ENCODE peak calls at places on chromosomes 12 and 14, in five cellular contexts. Q is lung, F is Peyer's patch, J is GM23248, N is pancreas. T is an unnamed sample.

GRCh38 chr14:61319706-61320105 is 1.7 kb upstream of the PRKCH start:
- DNase-seq in N (no peak), Q (no peak), F (no peak), J (no peak), T (no peak)

GRCh38 chr12:100163416-100164152 is 20.9 kb upstream of the BLTP3B start:
- DNase-seq in J (peak; percentile 81), F (peak; percentile 84), Q (peak; percentile 81), N (peak; percentile 90), T (peak; percentile 44)

GRCh38 chr12:101356794-101357193 is 50.8 kb downstream of the ARL1 start:
- DNase-seq in Q (no peak), J (no peak), F (no peak), N (no peak), T (no peak)

GRCh38 chr14:64580451-64580850 is 30.7 kb downstream of the PPP1R36 start:
- DNase-seq in F (no peak), Q (no peak), J (peak; percentile 9), N (no peak), T (no peak)

GRCh38 chr12:113315358-113315757 is 19.6 kb downstream of the SLC8B1 start:
- DNase-seq in N (no peak), Q (no peak), J (no peak), F (no peak), T (no peak)

GRCh38 chr14:65439117-65439516 is 26.6 kb downstream of the FUT8 start:
- DNase-seq in N (no peak), J (no peak), Q (no peak), F (no peak), T (no peak)

GRCh38 chr14:69569859-69570258 is 4.8 kb downstream of the CCDC177 start:
- DNase-seq in F (no peak), J (no peak), N (no peak), Q (no peak), T (no peak)

GRCh38 chr14:100140452-100141132 is 18.9 kb downstream of the DEGS2 start:
- DNase-seq in Q (peak; percentile 56), J (no peak), F (peak; percentile 81), N (peak; percentile 55), T (no peak)

GRCh38 chr12:101939856-101940265 is 62.5 kb downstream of the DRAM1 start:
- DNase-seq in N (no peak), F (no peak), J (peak; percentile 91), Q (peak; percentile 60), T (no peak)

GRCh38 chr14:32932921-32933622 is 5.6 kb upstream of the NPAS3 start:
- DNase-seq in F (no peak), Q (no peak), N (peak; percentile 75), J (no peak), T (no peak)

GRCh38 chr12:3416159-3416558 is 74.8 kb upstream of the PRMT8 start:
- DNase-seq in Q (no peak), N (no peak), J (no peak), F (no peak), T (no peak)

GRCh38 chr12:77571127-77571526 is 259.6 kb upstream of the NAV3 start:
- DNase-seq in F (no peak), Q (no peak), J (no peak), N (no peak), T (no peak)

GRCh38 chr14:67428501-67429031 is 16.6 kb upstream of the PLEK2 start:
- DNase-seq in F (peak; percentile 74), Q (no peak), J (peak; percentile 84), N (no peak), T (no peak)

GRCh38 chr14:99393059-99393655 is 87.5 kb downstream of the SETD3 start:
- DNase-seq in F (peak; percentile 66), Q (no peak), N (no peak), J (peak; percentile 32), T (no peak)

DNA sequence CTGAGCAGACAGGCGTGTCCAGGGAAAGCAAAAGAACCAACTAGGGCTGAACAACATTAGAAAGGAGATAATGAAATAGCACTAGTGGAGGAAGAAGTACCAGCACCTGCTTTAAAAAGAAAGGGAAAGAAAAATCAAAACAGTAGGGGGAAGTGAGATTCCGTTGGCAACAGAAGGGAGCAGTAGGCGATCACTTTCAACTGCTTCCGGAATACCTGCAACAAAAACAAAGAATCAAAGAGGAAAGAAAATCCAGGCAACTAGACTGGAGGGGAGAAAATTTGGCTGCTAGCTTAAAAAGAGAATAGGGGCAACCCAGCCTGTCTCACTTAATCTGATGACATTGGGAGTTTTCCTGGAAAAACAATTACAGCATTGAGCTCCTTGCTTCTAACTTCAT is 2.7 kb upstream of the DACT1 start:
- DNase-seq in N (no peak), J (no peak), F (no peak), Q (no peak), T (no peak)
- H3K4me1 ChIP-seq in N (peaks cover 14% of the 10 kb centered on the region), J (peaks cover 23% of the 10 kb centered on the region), F (peaks cover 12% of the 10 kb centered on the region), Q (peaks cover 6% of the 10 kb centered on the region), T (peaks cover 12% of the 10 kb centered on the region)

GRCh38 chr12:4701383-4701782 is 18.8 kb upstream of the GALNT8 start:
- DNase-seq in Q (no peak), N (no peak), F (no peak), J (no peak), T (no peak)

GRCh38 chr12:4703676-4704075 is 16.5 kb upstream of the GALNT8 start:
- DNase-seq in J (no peak), Q (no peak), F (no peak), N (no peak), T (no peak)

GRCh38 chr12:4701863-4702262 is 18.3 kb upstream of the GALNT8 start:
- DNase-seq in Q (no peak), J (peak; percentile 1), N (no peak), F (no peak), T (no peak)

GRCh38 chr12:4707306-4707705 is 12.9 kb upstream of the GALNT8 start:
- DNase-seq in F (no peak), Q (no peak), N (no peak), J (no peak), T (no peak)

GRCh38 chr12:4705824-4706223 is 14.4 kb upstream of the GALNT8 start:
- DNase-seq in Q (no peak), J (no peak), N (no peak), F (no peak), T (no peak)
- H3K27ac ChIP-seq in Q (no peak overlapping the region), J (no peak overlapping the region), N (no peak overlapping the region), F (no peak overlapping the region), T (no peak overlapping the region)

GRCh38 chr14:79920180-79920579 is 291.1 kb downstream of the DIO2 start:
- DNase-seq in Q (no peak), F (no peak), N (no peak), J (no peak), T (no peak)
- H3K4me1 ChIP-seq in Q (no peaks in the 10 kb centered on the region), F (no peaks in the 10 kb centered on the region), N (no peaks in the 10 kb centered on the region), J (no peaks in the 10 kb centered on the region), T (no peaks in the 10 kb centered on the region)

GRCh38 chr12:131473261-131473660 is 237.6 kb upstream of the SFSWAP start:
- DNase-seq in Q (no peak), N (no peak), F (no peak), J (no peak), T (no peak)

GRCh38 chr12:131471271-131471905 is 239.5 kb upstream of the SFSWAP start:
- DNase-seq in Q (no peak), J (no peak), F (no peak), N (no peak), T (no peak)

GRCh38 chr12:131468206-131468605 is 242.7 kb upstream of the SFSWAP start:
- DNase-seq in N (no peak), J (no peak), Q (no peak), F (no peak), T (no peak)

GRCh38 chr12:131473721-131474709 is 236.9 kb upstream of the SFSWAP start:
- DNase-seq in Q (no peak), F (no peak), N (no peak), J (no peak), T (no peak)

GRCh38 chr12:131471946-131472732 is 238.8 kb upstream of the SFSWAP start:
- DNase-seq in J (no peak), F (no peak), Q (no peak), N (no peak), T (no peak)
- H3K27ac ChIP-seq in J (no peak overlapping the region), F (no peak overlapping the region), Q (no peak overlapping the region), N (no peak overlapping the region), T (no peak overlapping the region)

DNA sequence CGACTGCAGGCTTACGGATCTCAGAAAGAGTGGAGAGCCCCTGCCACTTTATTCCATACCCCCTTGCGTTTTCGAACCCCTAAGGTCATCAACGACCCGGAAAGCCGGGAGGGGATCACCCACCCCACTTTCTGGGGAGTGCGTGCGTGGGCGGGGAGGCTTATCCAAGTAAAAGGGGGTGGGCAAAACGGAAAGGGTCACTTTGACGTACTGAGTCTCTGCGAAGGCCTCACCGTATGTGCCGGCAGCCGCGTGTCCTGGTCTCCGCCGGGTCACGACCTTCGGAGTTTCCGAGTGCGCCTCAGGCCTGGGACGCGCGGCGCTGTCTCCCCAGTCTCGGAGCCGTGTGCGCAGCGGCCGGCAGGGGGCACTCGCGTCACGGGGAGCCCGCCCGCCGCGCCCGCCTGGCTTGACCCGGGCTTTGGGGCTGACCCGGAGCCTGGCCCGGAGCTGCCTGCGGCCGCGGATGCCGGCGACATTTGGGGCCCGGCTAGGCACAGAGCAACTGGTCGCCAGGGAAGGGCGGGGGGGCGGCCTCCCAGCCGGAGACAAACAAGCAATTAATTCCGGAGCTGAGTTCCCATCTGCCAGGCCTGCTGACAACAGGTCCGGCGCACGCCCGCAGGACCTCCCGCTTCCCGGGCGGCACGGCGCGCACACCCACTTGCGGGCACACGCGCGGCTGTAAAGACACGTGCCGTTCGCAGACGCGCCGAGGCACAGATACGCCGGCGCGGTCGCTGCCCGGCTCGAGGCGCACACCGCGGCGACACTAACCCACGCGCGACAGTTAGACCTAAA is 890 bp upstream of the KIF26A start:
- DNase-seq in J (peak; percentile 64), N (peak; percentile 86), Q (no peak), F (peak; percentile 81), T (peak; percentile 19)
- H3K4me1 ChIP-seq in J (no peaks in the 10 kb centered on the region), N (peaks cover 9% of the 10 kb centered on the region), Q (peaks cover 28% of the 10 kb centered on the region), F (peaks cover 25% of the 10 kb centered on the region), T (peaks cover 26% of the 10 kb centered on the region)

GRCh38 chr14:72177246-72177645 is 245.0 kb downstream of the RGS6 start:
- DNase-seq in J (no peak), F (no peak), N (no peak), Q (no peak), T (no peak)
- H3K27ac ChIP-seq in J (no peak overlapping the region), F (no peak overlapping the region), N (no peak overlapping the region), Q (no peak overlapping the region), T (no peak overlapping the region)

T was measured in effector memory CD4-positive, alpha-beta T cell.